ENCODE peak calls at places on chromosome 4, in seven cellular contexts. N is neural progenitor cell, R is mammary epithelial cell, O is hepatocyte, B is fibroblast of lung, H is GM23248, J is PC-3. C is an unnamed sample. For H3K79me2 and H3K4me1, the result is how much of the 10 kb centered on the place peaks cover.

GRCh38 chr4:138241281-138242075 is 671 bp downstream of the SLC7A11 start:
- DNase-seq in H (peak), O (peak), N (peak), B (peak), R (no peak), J (peak), C (no peak)

GRCh38 chr4:38150766-38151165 is 190.6 kb downstream of the PTTG2 start:
- DNase-seq in O (no peak), B (no peak), J (no peak), N (no peak), R (no peak), H (peak), C (peak)

GRCh38 chr4:6019316-6020263 is 1.4 kb upstream of the C4orf50 start:
- DNase-seq in H (peak), B (peak), R (no peak), N (peak), O (peak), J (peak), C (peak)

GRCh38 chr4:137125011-137125410 is 407.3 kb downstream of the PCDH18 start:
- DNase-seq in N (no peak), O (peak), J (peak), B (peak), H (peak), R (peak), C (peak)

GRCh38 chr4:157035471-157035870 is 40.5 kb upstream of the GLRB start:
- DNase-seq in H (no peak), N (no peak), B (no peak), O (no peak), R (no peak), J (no peak), C (no peak)

GRCh38 chr4:118193421-118193820 is 159.1 kb downstream of the NDST3 start:
- DNase-seq in N (no peak), O (no peak), H (no peak), R (no peak), B (no peak), J (no peak), C (no peak)

GRCh38 chr4:38568768-38569167 is 95.2 kb upstream of the KLF3 start:
- DNase-seq in R (peak), N (no peak), J (no peak), B (no peak), H (no peak), O (no peak), C (no peak)

GRCh38 chr4:17492058-17492741 is 19.7 kb downstream of the QDPR start:
- DNase-seq in B (no peak), O (no peak), R (no peak), J (no peak), H (no peak), N (no peak), C (no peak)

GRCh38 chr4:90181644-90182043 is 54.5 kb downstream of the CCSER1 start:
- DNase-seq in B (no peak), N (no peak), O (peak), H (no peak), R (peak), J (peak), C (no peak)

GRCh38 chr4:189940178-189941004 is at the start of gene FRG1:
- DNase-seq in O (peak), B (peak), H (peak), N (peak), R (peak), J (peak), C (peak)

GRCh38 chr4:163107754-163108153 is 58.9 kb downstream of the NAF1 start:
- DNase-seq in R (peak), B (peak), O (no peak), H (peak), J (peak), N (no peak), C (no peak)

GRCh38 chr4:7342223-7342576 is 92.5 kb downstream of the PSAPL1 start:
- DNase-seq in J (no peak), N (no peak), H (no peak), R (no peak), B (no peak), O (no peak), C (peak)

GRCh38 chr4:152738812-152739211 is 40.7 kb downstream of the TIGD4 start:
- DNase-seq in H (peak), N (no peak), R (peak), O (no peak), B (peak), J (no peak), C (no peak)

GRCh38 chr4:125316391-125316780 is 1.6 kb downstream of the FAT4 start:
- DNase-seq in R (no peak), O (peak), H (peak), B (no peak), J (peak), N (peak), C (peak)

GRCh38 chr4:75490155-75490554 is 24.0 kb downstream of the RCHY1 start:
- DNase-seq in B (peak), N (peak), O (peak), R (no peak), J (peak), H (peak), C (no peak)

GRCh38 chr4:67576538-67576937 is 18.0 kb downstream of the STAP1 start:
- DNase-seq in N (no peak), B (no peak), R (no peak), H (no peak), J (no peak), O (no peak), C (no peak)

GRCh38 chr4:151415978-151416377 is 7.0 kb downstream of the FHIP1A start:
- DNase-seq in O (no peak), B (peak), N (no peak), R (peak), J (peak), H (peak), C (peak)

GRCh38 chr4:142549726-142550463 is 296.2 kb downstream of the INPP4B start:
- DNase-seq in N (no peak), B (peak), O (peak), R (peak), J (peak), H (peak), C (peak)

GRCh38 chr4:83297548-83298260 is 13.1 kb upstream of the COQ2 start:
- DNase-seq in R (no peak), J (no peak), O (no peak), N (no peak), H (no peak), B (no peak), C (no peak)

GRCh38 chr4:31545755-31546154 is 825.6 kb downstream of the PCDH7 start:
- DNase-seq in R (no peak), B (no peak), O (no peak), J (no peak), H (no peak), N (no peak), C (no peak)

GRCh38 chr4:3449047-3449573 is 7.3 kb downstream of the HGFAC start:
- DNase-seq in R (no peak), H (no peak), O (no peak), B (no peak), N (no peak), J (no peak), C (peak)

GRCh38 chr4:105472871-105473339 is 957 bp downstream of the PPA2 start:
- DNase-seq in B (peak), J (peak), R (no peak), H (peak), N (peak), O (no peak), C (peak)

GRCh38 chr4:1218892-1219552 is 29.9 kb downstream of the CTBP1 start:
- DNase-seq in O (no peak), H (no peak), J (no peak), B (no peak), R (no peak), N (no peak), C (no peak)

GRCh38 chr4:75235359-75235951 is 278.7 kb downstream of the RCHY1 start:
- DNase-seq in J (no peak), O (no peak), N (no peak), R (no peak), B (no peak), H (no peak), C (no peak)

GRCh38 chr4:153260553-153261306 is 56.5 kb downstream of the TRIM2 start:
- DNase-seq in R (no peak), N (no peak), H (peak), B (peak), J (no peak), O (no peak), C (no peak)

GRCh38 chr4:82802906-82803305 is 4.3 kb upstream of the SCD5 start:
- DNase-seq in N (no peak), J (no peak), O (no peak), H (no peak), B (no peak), R (no peak), C (no peak)

GRCh38 chr4:11446156-11446811 is 17.6 kb upstream of the HS3ST1 start:
- DNase-seq in N (no peak), B (peak), H (no peak), J (peak), R (peak), O (peak), C (no peak)

GRCh38 chr4:151841107-151841506 is 80.3 kb upstream of the GATB start:
- DNase-seq in O (no peak), B (no peak), R (no peak), J (no peak), H (no peak), N (no peak), C (no peak)

GRCh38 chr4:6263541-6264540 is 5.8 kb upstream of the WFS1 start:
- DNase-seq in N (peak), B (peak), O (peak), H (peak), J (peak), R (peak), C (peak)

GRCh38 chr4:19034089-19034488 is 1012.5 kb upstream of the LCORL start:
- DNase-seq in B (no peak), N (no peak), J (no peak), R (no peak), H (no peak), O (no peak), C (no peak)

GRCh38 chr4:31069151-31069550 is 349.0 kb downstream of the PCDH7 start:
- DNase-seq in O (no peak), R (no peak), N (peak), H (no peak), B (no peak), J (no peak), C (no peak)

GRCh38 chr4:156829194-156829593 is 142.4 kb downstream of the PDGFC start:
- DNase-seq in H (peak), B (peak), J (no peak), R (peak), O (no peak), N (no peak), C (peak)

GRCh38 chr4:118351851-118352827 is 664 bp downstream of the PRSS12 start:
- DNase-seq in R (peak), O (peak), B (peak), N (peak), H (peak), J (no peak), C (peak)

GRCh38 chr4:38670939-38671593 is 7.1 kb downstream of the KLF3 start:
- DNase-seq in R (no peak), O (no peak), H (peak), J (peak), B (no peak), N (no peak), C (peak)

GRCh38 chr4:110840221-110840654 is 217.4 kb upstream of the PITX2 start:
- DNase-seq in H (peak), O (no peak), R (no peak), N (no peak), B (peak), J (peak), C (peak)

GRCh38 chr4:76689079-76689817 is 208.7 kb downstream of the SOWAHB start:
- DNase-seq in O (peak), H (peak), B (no peak), R (peak), J (peak), N (peak), C (peak)
- H3K4me3 ChIP-seq in O (peak), H (peak), B (peak), R (peak), J (peak), N (peak), C (peak)

GRCh38 chr4:102827674-102828496 is 534 bp upstream of the UBE2D3 start:
- DNase-seq in O (peak), B (peak), R (peak), H (peak), J (peak), N (peak), C (peak)
- H3K79me2 ChIP-seq in O (half or more), B (under half), R (half or more), H (half or more), J (half or more), N (half or more), C (half or more)

GRCh38 chr4:168877407-168877778 is 132.7 kb downstream of the CBR4 start:
- DNase-seq in R (peak), B (peak), J (no peak), H (no peak), O (no peak), N (no peak), C (peak)
- H3K4me1 ChIP-seq in R (under half), B (under half), J (under half), H (under half), O (under half), N (under half), C (under half)

GRCh38 chr4:22442956-22443355 is 72.9 kb downstream of the ADGRA3 start:
- DNase-seq in N (no peak), R (no peak), O (no peak), J (no peak), H (no peak), B (no peak), C (no peak)
- H3K4me3 ChIP-seq in N (no peak), R (no peak), O (no peak), J (no peak), H (no peak), B (no peak), C (no peak)

DNA sequence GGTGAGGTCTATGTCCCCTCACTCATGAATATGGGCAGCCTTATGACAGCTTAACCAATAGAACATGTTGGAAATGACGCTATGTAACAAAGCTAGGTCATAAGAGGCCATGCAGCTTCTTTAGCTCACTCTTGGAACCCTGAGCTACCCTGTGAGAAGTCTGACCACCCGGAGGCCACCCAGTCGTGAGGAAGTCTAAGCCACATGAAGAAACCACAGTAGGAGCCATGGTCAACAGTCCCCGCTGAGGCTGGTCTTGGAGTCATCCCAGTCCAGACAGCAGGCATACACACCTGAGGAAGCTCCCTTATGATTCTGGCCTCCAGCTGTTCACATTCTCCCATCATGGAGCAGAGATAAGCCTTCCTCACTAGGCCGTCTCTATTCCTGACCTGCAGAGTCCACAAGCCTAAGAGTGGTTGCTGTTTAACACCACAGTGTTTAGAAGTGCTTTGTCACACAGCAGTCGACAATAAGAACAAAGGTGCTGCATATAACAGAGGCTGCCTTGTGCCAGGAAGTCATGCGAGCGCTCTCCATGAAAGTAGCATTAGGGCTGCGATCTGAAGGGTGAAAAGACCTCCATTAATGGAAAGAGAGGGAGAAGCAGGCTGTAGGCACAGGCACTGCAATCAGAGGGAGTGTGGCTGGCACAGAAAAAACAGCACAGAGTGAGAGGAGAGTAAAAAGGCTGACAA is 38.2 kb downstream of the TSPAN5 start:
- DNase-seq in N (peak), B (no peak), R (no peak), J (no peak), H (no peak), O (no peak), C (no peak)
- H3K79me2 ChIP-seq in N (half or more), B (half or more), R (half or more), J (half or more), H (half or more), O (half or more), C (half or more)

C was measured in osteoblast.